ENCODE peak calls at places on chromosomes 7 and 10, in six cellular contexts. E is iris pigment epithelial cell; B is stimulated activated CD4-positive, alpha-beta T cell treated with anti-CD3 and anti-CD28 coated beads, Interleukin-12 subunit alpha, Interleukin-12 subunit beta, amount 100 ng/mL, for 24 hours; G is nephron progenitor cell; V is MM.1S; X is stimulated activated CD8-positive, alpha-beta memory T cell treated with anti-CD3 and anti-CD28 coated beads, Interleukin-2, amount 100 ng/mL, for 1 hour. L is an unnamed sample.

GRCh38 chr7:106071356-106071998 is 40.6 kb downstream of the SYPL1 start:
- DNase-seq in E (no peak), G (no peak), X (no peak), B (no peak), V (peak; percentile 94), L (peak; percentile 94)

GRCh38 chr10:48526371-48526821 is 78.5 kb downstream of the ARHGAP22 start:
- DNase-seq in G (no peak), B (no peak), X (no peak), E (peak; percentile 75), V (no peak), L (no peak)

GRCh38 chr10:32054087-32054486 is 2.1 kb downstream of the KIF5B start:
- DNase-seq in G (no peak), V (peak; percentile 18), E (peak; percentile 84), B (no peak), X (no peak), L (peak; percentile 3)

GRCh38 chr7:25786958-25787730 is 364.9 kb upstream of the NFE2L3 start:
- DNase-seq in G (no peak), B (no peak), E (no peak), X (no peak), V (no peak), L (no peak)

GRCh38 chr7:130891254-130892094 is 157.5 kb upstream of the KLF14 start:
- DNase-seq in E (peak; percentile 96), B (no peak), V (no peak), G (no peak), X (no peak), L (no peak)

GRCh38 chr7:105268056-105268455 is 120.7 kb downstream of the SRPK2 start:
- DNase-seq in X (no peak), G (no peak), E (peak; percentile 91), V (no peak), B (no peak), L (peak; percentile 28)

GRCh38 chr10:102410427-102411073 is 8.0 kb downstream of the PSD start:
- DNase-seq in G (peak; percentile 64), X (no peak), E (peak; percentile 31), B (no peak), V (no peak), L (no peak)

GRCh38 chr10:125521721-125522680 is 161.0 kb downstream of the TEX36 start:
- DNase-seq in E (no peak), X (no peak), G (peak; percentile 39), V (no peak), B (no peak), L (peak; percentile 44)

GRCh38 chr7:66315192-66315591 is 110.1 kb downstream of the TPST1 start:
- DNase-seq in V (no peak), G (no peak), B (no peak), E (no peak), X (no peak), L (no peak)

GRCh38 chr7:17770710-17771375 is 169.5 kb downstream of the SNX13 start:
- DNase-seq in X (no peak), E (no peak), B (no peak), V (no peak), G (no peak), L (no peak)

GRCh38 chr7:133391220-133391619 is 138.3 kb downstream of the EXOC4 start:
- DNase-seq in E (no peak), V (no peak), X (no peak), B (no peak), G (no peak), L (no peak)

GRCh38 chr10:122142652-122143237 is 128.4 kb upstream of the BTBD16 start:
- DNase-seq in X (peak; percentile 7), E (no peak), V (no peak), G (peak; percentile 81), B (no peak), L (no peak)

L was measured in GM12865.